ENCODE peak calls at places on chromosomes 7 and 10, in five cellular contexts. N is GM13977, W is prostate gland, K is tibial artery, X is fibroblast of the aortic adventitia. S is an unnamed sample.

GRCh38 chr10:132422169-132422691 is 25.2 kb downstream of the PWWP2B start:
- DNase-seq in X (no peak), K (no peak), W (no peak), N (peak), S (no peak)

GRCh38 chr7:41501466-41501865 is 201.4 kb downstream of the INHBA start:
- DNase-seq in X (no peak), W (no peak), N (no peak), K (no peak), S (no peak)

GRCh38 chr7:129898007-129898406 is 54.8 kb downstream of the UBE2H start:
- DNase-seq in W (no peak), N (no peak), K (no peak), X (no peak), S (no peak)

GRCh38 chr7:27774717-27775328 is 34.9 kb downstream of the TAX1BP1 start:
- DNase-seq in K (no peak), N (no peak), X (peak), W (no peak), S (no peak)

GRCh38 chr7:69837387-69838068 is 239.3 kb downstream of the AUTS2 start:
- DNase-seq in X (no peak), W (no peak), K (no peak), N (no peak), S (no peak)

GRCh38 chr7:100366411-100367250 is 6.7 kb upstream of the PILRA start:
- DNase-seq in W (no peak), N (peak), K (no peak), X (no peak), S (no peak)

GRCh38 chr7:140225562-140226249 is 48.9 kb upstream of the KDM7A start:
- DNase-seq in X (no peak), N (no peak), K (no peak), W (no peak), S (no peak)

GRCh38 chr7:137354361-137354760 is 10.8 kb upstream of the PTN start:
- DNase-seq in X (peak), W (no peak), N (no peak), K (no peak), S (no peak)

GRCh38 chr10:83917519-83918506 is 221.5 kb upstream of the GHITM start:
- DNase-seq in W (no peak), X (no peak), N (peak), K (peak), S (no peak)

GRCh38 chr10:79081353-79082034 is 12.7 kb downstream of the ZMIZ1 start:
- DNase-seq in X (peak), W (no peak), N (no peak), K (no peak), S (no peak)

GRCh38 chr7:44733708-44734481 is 14.8 kb upstream of the ZMIZ2 start:
- DNase-seq in N (no peak), W (no peak), K (no peak), X (peak), S (no peak)

GRCh38 chr7:129949292-129950133 is 3.2 kb downstream of the UBE2H start:
- DNase-seq in W (peak), X (peak), N (peak), K (peak), S (no peak)

GRCh38 chr7:99096124-99096887 is 47.6 kb downstream of the SMURF1 start:
- DNase-seq in K (no peak), W (no peak), N (no peak), X (no peak), S (no peak)

GRCh38 chr7:148142660-148143248 is 447.8 kb upstream of the C7orf33 start:
- DNase-seq in N (peak), W (peak), K (no peak), X (peak), S (no peak)

GRCh38 chr7:81630600-81630999 is 139.2 kb downstream of the HGF start:
- DNase-seq in K (no peak), W (no peak), N (no peak), X (no peak), S (no peak)

GRCh38 chr7:56053379-56053778 is 1.8 kb downstream of the CCT6A start:
- DNase-seq in W (no peak), N (no peak), X (no peak), K (no peak), S (no peak)

GRCh38 chr10:11595395-11595692 is 16.1 kb downstream of the USP6NL start:
- DNase-seq in W (no peak), K (no peak), X (peak), N (no peak), S (no peak)

GRCh38 chr10:48802611-48803046 is 118.0 kb downstream of the WDFY4 start:
- DNase-seq in N (peak), X (no peak), W (no peak), K (no peak), S (no peak)

GRCh38 chr7:87920578-87920977 is 13.5 kb upstream of the ADAM22 start:
- DNase-seq in W (no peak), N (no peak), K (no peak), X (no peak), S (no peak)

GRCh38 chr7:80611779-80612178 is 26.7 kb upstream of the CD36 start:
- DNase-seq in W (peak), K (no peak), N (no peak), X (peak), S (no peak)

GRCh38 chr10:53744176-53744575 is 971.6 kb upstream of the MBL2 start:
- DNase-seq in K (no peak), W (no peak), X (no peak), N (no peak), S (no peak)

GRCh38 chr10:86410542-86411124 is 44.0 kb upstream of the GRID1 start:
- DNase-seq in W (no peak), K (no peak), N (no peak), X (peak), S (no peak)

GRCh38 chr10:4635394-4635793 is 190.6 kb upstream of the AKR1E2 start:
- DNase-seq in W (no peak), K (no peak), N (no peak), X (peak), S (no peak)

GRCh38 chr7:64999165-65000004 is 7.1 kb downstream of the ERV3-1 start:
- DNase-seq in K (peak), N (no peak), X (peak), W (no peak), S (no peak)

GRCh38 chr10:84356951-84357350 is 28.6 kb downstream of the CCSER2 start:
- DNase-seq in K (no peak), X (no peak), W (no peak), N (no peak), S (no peak)

GRCh38 chr7:104956753-104957450 is 57.1 kb upstream of the KMT2E start:
- DNase-seq in W (no peak), N (peak), X (peak), K (no peak), S (no peak)

GRCh38 chr10:34217524-34217923 is 597.6 kb downstream of the PARD3 start:
- DNase-seq in W (no peak), N (no peak), K (no peak), X (no peak), S (no peak)

GRCh38 chr7:80630611-80631010 is 7.8 kb upstream of the CD36 start:
- DNase-seq in N (no peak), W (no peak), X (no peak), K (no peak), S (no peak)

GRCh38 chr10:58971806-58972491 is 204.5 kb upstream of the PHYHIPL start:
- DNase-seq in N (no peak), W (no peak), X (no peak), K (no peak), S (no peak)

GRCh38 chr10:49165259-49165658 is 22.9 kb downstream of the TMEM273 start:
- DNase-seq in W (no peak), X (no peak), N (no peak), K (no peak), S (no peak)

GRCh38 chr7:13581097-13581496 is 408.4 kb downstream of the ETV1 start:
- DNase-seq in K (no peak), W (no peak), N (no peak), X (no peak), S (no peak)

GRCh38 chr10:63866747-63867140 is 345.5 kb downstream of the REEP3 start:
- DNase-seq in N (no peak), X (peak), K (no peak), W (no peak), S (no peak)

GRCh38 chr7:41255716-41256115 is 447.2 kb downstream of the INHBA start:
- DNase-seq in N (no peak), W (no peak), X (no peak), K (no peak), S (no peak)

GRCh38 chr7:97346349-97346748 is 228.9 kb downstream of the SDHAF3 start:
- DNase-seq in K (no peak), N (no peak), X (no peak), W (no peak), S (no peak)

GRCh38 chr7:73451780-73452398 is 18.3 kb downstream of the FZD9 start:
- DNase-seq in N (peak), X (peak), W (no peak), K (no peak), S (no peak)

GRCh38 chr7:69162931-69163330 is 435.3 kb upstream of the AUTS2 start:
- DNase-seq in W (no peak), X (peak), K (no peak), N (no peak), S (peak)

GRCh38 chr10:68083953-68084352 is 8.9 kb upstream of the HERC4 start:
- DNase-seq in K (no peak), N (no peak), W (no peak), X (no peak), S (no peak)

GRCh38 chr10:68086011-68086410 is 10.9 kb upstream of the HERC4 start:
- DNase-seq in K (no peak), X (no peak), W (no peak), N (no peak), S (no peak)

GRCh38 chr10:68080853-68081431 is 5.9 kb upstream of the HERC4 start:
- DNase-seq in K (no peak), N (no peak), W (no peak), X (no peak), S (no peak)

GRCh38 chr10:68081916-68082315 is 6.8 kb upstream of the HERC4 start:
- DNase-seq in N (no peak), K (no peak), W (no peak), X (no peak), S (no peak)

GRCh38 chr10:68082815-68083395 is 7.8 kb upstream of the HERC4 start:
- DNase-seq in W (no peak), N (no peak), X (peak), K (no peak), S (no peak)
- TF ChIP-seq CTCF in W (no peak), N (no peak), X (peak), K (peak), S (no peak)

GRCh38 chr10:76774987-76775603 is 862.5 kb downstream of the KCNMA1 start:
- DNase-seq in X (no peak), N (no peak), K (no peak), W (no peak), S (peak)

GRCh38 chr10:76779821-76780281 is 857.8 kb downstream of the KCNMA1 start:
- DNase-seq in X (no peak), K (no peak), W (no peak), N (no peak), S (no peak)

GRCh38 chr10:76784076-76784475 is 853.5 kb downstream of the KCNMA1 start:
- DNase-seq in X (no peak), K (no peak), N (no peak), W (no peak), S (no peak)

GRCh38 chr10:76779163-76779820 is 858.3 kb downstream of the KCNMA1 start:
- DNase-seq in N (no peak), K (no peak), W (no peak), X (peak), S (no peak)
- TF ChIP-seq CTCF in N (no peak), K (no peak), W (no peak), X (peak), S (no peak)

GRCh38 chr7:50397971-50398324 is 52.2 kb downstream of the FIGNL1 start:
- DNase-seq in N (peak), W (no peak), K (no peak), X (no peak), S (no peak)
- TF ChIP-seq CTCF in N (no peak), W (no peak), K (no peak), X (no peak), S (no peak)

GRCh38 chr10:99742240-99742639 is 10.2 kb downstream of the CUTC start:
- DNase-seq in W (no peak), K (no peak), N (no peak), X (no peak), S (no peak)

GRCh38 chr10:99743841-99744240 is 11.8 kb downstream of the CUTC start:
- DNase-seq in W (no peak), X (no peak), K (no peak), N (no peak), S (no peak)

GRCh38 chr10:99740933-99741559 is 9.0 kb downstream of the CUTC start:
- DNase-seq in W (no peak), K (no peak), N (no peak), X (no peak), S (no peak)

GRCh38 chr10:99740261-99740660 is 8.2 kb downstream of the CUTC start:
- DNase-seq in N (no peak), K (no peak), W (no peak), X (no peak), S (no peak)

GRCh38 chr10:99742701-99743100 is 10.7 kb downstream of the CUTC start:
- DNase-seq in X (no peak), N (no peak), W (no peak), K (no peak), S (no peak)
- TF ChIP-seq CTCF in X (no peak), N (no peak), W (no peak), K (no peak), S (no peak)

GRCh38 chr10:230758-231157 is 95.5 kb downstream of the ZMYND11 start:
- DNase-seq in K (no peak), N (no peak), W (no peak), X (no peak), S (no peak)
- TF ChIP-seq CTCF in K (no peak), N (peak), W (no peak), X (peak), S (peak)

GRCh38 chr7:106737202-106737562 is 76.2 kb upstream of the CCDC71L start:
- DNase-seq in W (no peak), N (no peak), X (peak), K (no peak), S (no peak)
- TF ChIP-seq CTCF in W (peak), N (peak), X (peak), K (peak), S (no peak)

GRCh38 chr7:150753826-150754603 is 16.8 kb downstream of the GIMAP5 start:
- DNase-seq in X (no peak), N (peak), K (no peak), W (no peak), S (no peak)
- TF ChIP-seq CTCF in X (no peak), N (peak), K (no peak), W (no peak), S (peak)

GRCh38 chr7:46786221-46786951 is 795.5 kb downstream of the TNS3 start:
- DNase-seq in K (no peak), X (no peak), N (no peak), W (peak), S (no peak)
- TF ChIP-seq CTCF in K (no peak), X (no peak), N (no peak), W (no peak), S (no peak)